ENCODE peak calls at places on chromosomes 13 and 19, in five cellular contexts. One of them, this sample, is unnamed.

GRCh38 chr13:36919206-36919832 is 719 bp downstream of the SMAD9 start:
- DNase-seq in iris pigment epithelial cell: peak; percentile 22
- DNase-seq in NCI-H2029 treated with DMSO at 0.1 percent for 48 hours: peak; percentile 27
- DNase-seq in HFF-Myc: no peak
- DNase-seq in mucosa of descending colon: no peak
- DNase-seq in this sample: peak; percentile 12

GRCh38 chr19:48390188-48391099 is 907 bp downstream of the KDELR1 start:
- DNase-seq in iris pigment epithelial cell: peak; percentile 68
- DNase-seq in NCI-H2029 treated with DMSO at 0.1 percent for 48 hours: no peak
- DNase-seq in HFF-Myc: no peak
- DNase-seq in mucosa of descending colon: peak; percentile 83
- DNase-seq in this sample: no peak

GRCh38 chr13:51118809-51119431 is 7.8 kb upstream of the C13orf42 start:
- DNase-seq in iris pigment epithelial cell: no peak
- DNase-seq in NCI-H2029 treated with DMSO at 0.1 percent for 48 hours: no peak
- DNase-seq in HFF-Myc: no peak
- DNase-seq in mucosa of descending colon: no peak
- DNase-seq in this sample: no peak

GRCh38 chr19:30590596-30591229 is 218.5 kb downstream of the ZNF536 start:
- DNase-seq in iris pigment epithelial cell: no peak
- DNase-seq in NCI-H2029 treated with DMSO at 0.1 percent for 48 hours: no peak
- DNase-seq in HFF-Myc: no peak
- DNase-seq in mucosa of descending colon: no peak
- DNase-seq in this sample: no peak

GRCh38 chr19:38596057-38596981 is 21.4 kb downstream of the MAP4K1 start:
- DNase-seq in iris pigment epithelial cell: peak; percentile 6
- DNase-seq in NCI-H2029 treated with DMSO at 0.1 percent for 48 hours: peak; percentile 19
- DNase-seq in HFF-Myc: peak; percentile 9
- DNase-seq in mucosa of descending colon: peak; percentile 69
- DNase-seq in this sample: no peak

GRCh38 chr13:37914781-37915391 is 45.3 kb upstream of the TRPC4 start:
- DNase-seq in iris pigment epithelial cell: peak; percentile 64
- DNase-seq in NCI-H2029 treated with DMSO at 0.1 percent for 48 hours: no peak
- DNase-seq in HFF-Myc: no peak
- DNase-seq in mucosa of descending colon: no peak
- DNase-seq in this sample: no peak

GRCh38 chr19:32313866-32314265 is 31.5 kb upstream of the ZNF507 start:
- DNase-seq in iris pigment epithelial cell: no peak
- DNase-seq in NCI-H2029 treated with DMSO at 0.1 percent for 48 hours: no peak
- DNase-seq in HFF-Myc: no peak
- DNase-seq in mucosa of descending colon: no peak
- DNase-seq in this sample: no peak

GRCh38 chr13:40236566-40237168 is 429.8 kb downstream of the FOXO1 start:
- DNase-seq in iris pigment epithelial cell: peak; percentile 75
- DNase-seq in NCI-H2029 treated with DMSO at 0.1 percent for 48 hours: no peak
- DNase-seq in HFF-Myc: no peak
- DNase-seq in mucosa of descending colon: no peak
- DNase-seq in this sample: no peak

GRCh38 chr13:58097831-58098230 is 466.3 kb downstream of the PCDH17 start:
- DNase-seq in iris pigment epithelial cell: peak; percentile 1
- DNase-seq in NCI-H2029 treated with DMSO at 0.1 percent for 48 hours: no peak
- DNase-seq in HFF-Myc: no peak
- DNase-seq in mucosa of descending colon: no peak
- DNase-seq in this sample: no peak

GRCh38 chr19:35671818-35672217 is 5.5 kb downstream of the UPK1A start:
- DNase-seq in iris pigment epithelial cell: peak; percentile 45
- DNase-seq in NCI-H2029 treated with DMSO at 0.1 percent for 48 hours: no peak
- DNase-seq in HFF-Myc: no peak
- DNase-seq in mucosa of descending colon: no peak
- DNase-seq in this sample: no peak

GRCh38 chr19:41746593-41747227 is 8.6 kb upstream of the CEACAM6 start:
- DNase-seq in iris pigment epithelial cell: peak; percentile 60
- DNase-seq in NCI-H2029 treated with DMSO at 0.1 percent for 48 hours: peak; percentile 88
- DNase-seq in HFF-Myc: peak; percentile 12
- DNase-seq in mucosa of descending colon: no peak
- DNase-seq in this sample: peak; percentile 55

GRCh38 chr19:27676877-27677276 is 1536.1 kb downstream of the UQCRFS1 start:
- DNase-seq in iris pigment epithelial cell: no peak
- DNase-seq in NCI-H2029 treated with DMSO at 0.1 percent for 48 hours: no peak
- DNase-seq in HFF-Myc: no peak
- DNase-seq in mucosa of descending colon: no peak
- DNase-seq in this sample: no peak

GRCh38 chr13:96181886-96182285 is 92.0 kb downstream of the HS6ST3 start:
- DNase-seq in iris pigment epithelial cell: no peak
- DNase-seq in NCI-H2029 treated with DMSO at 0.1 percent for 48 hours: no peak
- DNase-seq in HFF-Myc: no peak
- DNase-seq in mucosa of descending colon: no peak
- DNase-seq in this sample: no peak

GRCh38 chr13:95355491-95355890 is 54.2 kb upstream of the ABCC4 start:
- DNase-seq in iris pigment epithelial cell: peak; percentile 83
- DNase-seq in NCI-H2029 treated with DMSO at 0.1 percent for 48 hours: no peak
- DNase-seq in HFF-Myc: no peak
- DNase-seq in mucosa of descending colon: no peak
- DNase-seq in this sample: peak; percentile 31

GRCh38 chr19:47701717-47702552 is 11.3 kb upstream of the EHD2 start:
- DNase-seq in iris pigment epithelial cell: no peak
- DNase-seq in NCI-H2029 treated with DMSO at 0.1 percent for 48 hours: no peak
- DNase-seq in HFF-Myc: no peak
- DNase-seq in mucosa of descending colon: no peak
- DNase-seq in this sample: no peak

GRCh38 chr19:48206402-48207093 is 36.1 kb downstream of the ZSWIM9 start:
- DNase-seq in iris pigment epithelial cell: no peak
- DNase-seq in NCI-H2029 treated with DMSO at 0.1 percent for 48 hours: no peak
- DNase-seq in HFF-Myc: no peak
- DNase-seq in mucosa of descending colon: no peak
- DNase-seq in this sample: no peak

GRCh38 chr19:50252111-50252886 is 48.9 kb downstream of the MYH14 start:
- DNase-seq in iris pigment epithelial cell: peak; percentile 34
- DNase-seq in NCI-H2029 treated with DMSO at 0.1 percent for 48 hours: no peak
- DNase-seq in HFF-Myc: no peak
- DNase-seq in mucosa of descending colon: no peak
- DNase-seq in this sample: peak; percentile 43

GRCh38 chr19:10299545-10300458 is 9.8 kb downstream of the ZGLP1 start:
- DNase-seq in iris pigment epithelial cell: no peak
- DNase-seq in NCI-H2029 treated with DMSO at 0.1 percent for 48 hours: no peak
- DNase-seq in HFF-Myc: no peak
- DNase-seq in mucosa of descending colon: no peak
- DNase-seq in this sample: no peak

GRCh38 chr13:32408296-32408998 is 19.5 kb downstream of the N4BP2L1 start:
- DNase-seq in iris pigment epithelial cell: no peak
- DNase-seq in NCI-H2029 treated with DMSO at 0.1 percent for 48 hours: no peak
- DNase-seq in HFF-Myc: no peak
- DNase-seq in mucosa of descending colon: no peak
- DNase-seq in this sample: no peak

GRCh38 chr19:56980864-56981263 is 138.9 kb upstream of the USP29 start:
- DNase-seq in iris pigment epithelial cell: no peak
- DNase-seq in NCI-H2029 treated with DMSO at 0.1 percent for 48 hours: no peak
- DNase-seq in HFF-Myc: no peak
- DNase-seq in mucosa of descending colon: no peak
- DNase-seq in this sample: no peak

GRCh38 chr19:8004723-8005513 is 523 bp downstream of the ELAVL1 start:
- DNase-seq in iris pigment epithelial cell: peak; percentile 44
- DNase-seq in NCI-H2029 treated with DMSO at 0.1 percent for 48 hours: no peak
- DNase-seq in HFF-Myc: no peak
- DNase-seq in mucosa of descending colon: no peak
- DNase-seq in this sample: no peak

GRCh38 chr13:40430234-40430633 is 236.2 kb downstream of the FOXO1 start:
- DNase-seq in iris pigment epithelial cell: no peak
- DNase-seq in NCI-H2029 treated with DMSO at 0.1 percent for 48 hours: no peak
- DNase-seq in HFF-Myc: no peak
- DNase-seq in mucosa of descending colon: no peak
- DNase-seq in this sample: no peak